ENCODE peak calls at places on chromosomes 6 and 20, in four cellular contexts. X is Peyer's patch, E is K562, Y is lower leg skin. K is an unnamed sample.

GRCh38 chr6:82875573-82876185 is 190.0 kb downstream of the UBE3D start:
- DNase-seq in X (no peak), E (peak), Y (no peak), K (no peak)

GRCh38 chr20:62391165-62392076 is 4.5 kb downstream of the RPS21 start:
- DNase-seq in Y (no peak), X (no peak), E (no peak), K (no peak)

GRCh38 chr20:54350415-54350814 is 125.0 kb upstream of the DOK5 start:
- DNase-seq in Y (no peak), X (no peak), E (no peak), K (no peak)

GRCh38 chr20:41386502-41387427 is 20.1 kb upstream of the EMILIN3 start:
- DNase-seq in Y (no peak), X (no peak), E (no peak), K (peak)

GRCh38 chr6:143068001-143068400 is 7.3 kb downstream of the AIG1 start:
- DNase-seq in E (no peak), Y (no peak), X (no peak), K (no peak)

GRCh38 chr20:49385471-49385870 is 97.0 kb downstream of the KCNB1 start:
- DNase-seq in E (peak), X (no peak), Y (no peak), K (no peak)

GRCh38 chr20:45904583-45905504 is 7.1 kb downstream of the PLTP start:
- DNase-seq in Y (no peak), X (no peak), E (no peak), K (no peak)

GRCh38 chr20:48329676-48330644 is 497.8 kb downstream of the PREX1 start:
- DNase-seq in E (peak), Y (no peak), X (no peak), K (no peak)

GRCh38 chr6:26197736-26198625 is 110.8 kb downstream of the HFE start:
- DNase-seq in Y (no peak), E (peak), X (peak), K (peak)

GRCh38 chr6:13539572-13539971 is 34.8 kb upstream of the SIRT5 start:
- DNase-seq in X (no peak), E (no peak), Y (no peak), K (no peak)

GRCh38 chr6:104698979-104699378 is 160.7 kb downstream of the HACE1 start:
- DNase-seq in Y (no peak), E (no peak), X (no peak), K (no peak)

GRCh38 chr20:62808211-62808865 is 3.7 kb downstream of the OGFR start:
- DNase-seq in X (peak), E (peak), Y (peak), K (peak)

GRCh38 chr6:107567643-107568042 is 77.7 kb downstream of the SOBP start:
- DNase-seq in X (no peak), Y (no peak), E (no peak), K (no peak)

GRCh38 chr20:51760905-51761544 is 7.2 kb downstream of the ATP9A start:
- DNase-seq in X (no peak), E (no peak), Y (no peak), K (no peak)

GRCh38 chr6:109397020-109397419 is 14.8 kb upstream of the CD164 start:
- DNase-seq in Y (peak), X (no peak), E (peak), K (no peak)

GRCh38 chr6:45812937-45813336 is 202.7 kb downstream of the CLIC5 start:
- DNase-seq in X (no peak), Y (no peak), E (no peak), K (no peak)

GRCh38 chr20:18907353-18907752 is 93.8 kb downstream of the SCP2D1 start:
- DNase-seq in E (no peak), Y (no peak), X (no peak), K (no peak)

GRCh38 chr6:50708664-50709365 is 4.5 kb upstream of the TFAP2D start:
- DNase-seq in Y (no peak), E (no peak), X (no peak), K (no peak)

GRCh38 chr6:128600397-128600951 is 80.1 kb upstream of the PTPRK start:
- DNase-seq in E (no peak), X (no peak), Y (no peak), K (no peak)

GRCh38 chr6:6881438-6882267 is 226.1 kb upstream of the RREB1 start:
- DNase-seq in E (no peak), X (no peak), Y (no peak), K (no peak)

GRCh38 chr6:26016326-26017275 is 54.0 kb downstream of the TRIM38 start:
- DNase-seq in X (no peak), Y (no peak), E (no peak), K (no peak)

GRCh38 chr20:4013041-4013440 is 2.3 kb downstream of the RNF24 start:
- DNase-seq in X (no peak), Y (no peak), E (no peak), K (no peak)

GRCh38 chr6:109834595-109835437 is 143.3 kb upstream of the GPR6 start:
- DNase-seq in E (no peak), X (no peak), Y (no peak), K (no peak)

GRCh38 chr20:47391276-47392010 is 34.9 kb upstream of the ZMYND8 start:
- DNase-seq in E (no peak), X (no peak), Y (no peak), K (no peak)

GRCh38 chr6:122322824-122323223 is 76.6 kb upstream of the HSF2 start:
- DNase-seq in Y (no peak), X (no peak), E (no peak), K (no peak)

GRCh38 chr6:120096861-120097260 is 747.3 kb upstream of the MAN1A1 start:
- DNase-seq in Y (no peak), X (no peak), E (peak), K (no peak)

GRCh38 chr20:44089987-44090674 is 96.9 kb downstream of the JPH2 start:
- DNase-seq in E (peak), Y (peak), X (no peak), K (no peak)

GRCh38 chr6:108557494-108558371 is 3.0 kb upstream of the FOXO3 start:
- DNase-seq in Y (peak), E (peak), X (peak), K (peak)

GRCh38 chr6:18155273-18155863 is at the start of gene KDM1B:
- DNase-seq in X (peak), E (peak), Y (no peak), K (peak)
- TF ChIP-seq POLR2A in X (peak), E (no peak), Y (no peak), K (peak)

GRCh38 chr6:10528170-10528981 is 7.2 kb downstream of the GCNT2 start:
- DNase-seq in Y (peak), E (no peak), X (peak), K (no peak)
- TF ChIP-seq POLR2A in Y (no peak), E (no peak), X (peak), K (no peak)

GRCh38 chr20:23532533-23532932 is 35.8 kb downstream of the CST9L start:
- DNase-seq in Y (no peak), X (no peak), E (no peak), K (no peak)
- TF ChIP-seq POLR2A in Y (no peak), X (no peak), E (no peak), K (no peak)

DNA sequence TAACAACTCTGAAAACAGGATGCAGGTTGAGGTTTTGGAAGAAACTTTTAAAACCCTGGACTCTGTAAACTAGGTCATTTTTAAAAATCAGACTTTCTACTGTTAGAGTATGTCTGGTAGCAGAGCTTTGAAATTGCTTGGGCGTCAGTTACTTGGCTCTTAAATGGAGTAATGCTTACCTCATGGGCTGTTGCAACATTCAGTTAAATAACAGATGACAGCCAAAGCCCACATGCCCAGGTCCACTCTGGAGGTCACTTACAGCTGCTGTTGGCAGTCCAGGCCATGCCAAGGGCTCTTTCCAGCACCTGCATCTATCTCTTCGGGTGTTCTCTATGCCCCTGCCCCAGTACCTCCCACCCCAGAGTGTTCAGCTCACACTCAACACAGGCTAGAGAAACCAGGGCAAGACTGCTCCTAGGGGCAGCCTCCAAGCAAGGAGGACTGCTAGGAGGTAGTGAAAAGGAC is 96.4 kb downstream of the BANF2 start:
- DNase-seq in E (no peak), X (no peak), Y (no peak), K (no peak)
- TF ChIP-seq POLR2A in E (no peak), X (no peak), Y (no peak), K (no peak)

DNA sequence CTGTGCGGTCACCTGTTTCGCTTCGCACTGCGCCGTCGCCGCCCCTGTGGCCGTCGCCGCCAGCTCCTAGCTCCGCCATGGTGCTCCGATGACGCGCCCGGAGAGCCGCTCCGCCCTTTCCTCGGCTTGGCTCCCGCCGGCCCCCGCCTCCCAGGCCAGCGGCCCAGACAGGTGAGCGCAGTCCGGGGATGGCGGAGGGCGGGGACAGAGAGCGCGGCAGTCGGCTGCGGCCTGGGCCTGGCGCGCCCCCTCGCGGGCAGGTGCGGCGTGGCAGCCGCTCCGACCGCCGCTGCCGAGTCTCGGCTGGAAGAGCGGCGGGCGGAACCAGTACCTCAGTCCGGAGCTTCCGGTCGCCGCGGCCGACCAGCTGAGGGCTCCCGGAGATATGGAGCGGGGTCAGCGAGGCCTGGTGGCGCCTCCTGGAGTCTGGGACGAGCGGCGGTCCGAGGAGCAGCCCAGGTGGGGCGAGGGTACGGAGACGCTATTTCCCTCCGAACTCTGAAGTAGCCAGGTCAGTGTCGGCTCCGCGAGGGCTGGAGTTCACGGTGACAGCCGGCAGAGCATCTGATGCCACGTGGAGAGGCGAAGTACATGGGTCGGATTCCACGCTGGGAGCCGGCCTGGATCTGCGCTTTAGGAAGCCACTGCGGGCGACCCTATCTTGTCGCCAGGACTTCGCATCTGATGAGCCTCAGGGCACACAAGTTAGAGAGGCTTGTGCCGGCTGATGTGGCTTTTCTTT is at the start of gene MAP7:
- DNase-seq in Y (peak), X (peak), E (peak), K (peak)
- TF ChIP-seq POLR2A in Y (no peak), X (no peak), E (no peak), K (no peak)

DNA sequence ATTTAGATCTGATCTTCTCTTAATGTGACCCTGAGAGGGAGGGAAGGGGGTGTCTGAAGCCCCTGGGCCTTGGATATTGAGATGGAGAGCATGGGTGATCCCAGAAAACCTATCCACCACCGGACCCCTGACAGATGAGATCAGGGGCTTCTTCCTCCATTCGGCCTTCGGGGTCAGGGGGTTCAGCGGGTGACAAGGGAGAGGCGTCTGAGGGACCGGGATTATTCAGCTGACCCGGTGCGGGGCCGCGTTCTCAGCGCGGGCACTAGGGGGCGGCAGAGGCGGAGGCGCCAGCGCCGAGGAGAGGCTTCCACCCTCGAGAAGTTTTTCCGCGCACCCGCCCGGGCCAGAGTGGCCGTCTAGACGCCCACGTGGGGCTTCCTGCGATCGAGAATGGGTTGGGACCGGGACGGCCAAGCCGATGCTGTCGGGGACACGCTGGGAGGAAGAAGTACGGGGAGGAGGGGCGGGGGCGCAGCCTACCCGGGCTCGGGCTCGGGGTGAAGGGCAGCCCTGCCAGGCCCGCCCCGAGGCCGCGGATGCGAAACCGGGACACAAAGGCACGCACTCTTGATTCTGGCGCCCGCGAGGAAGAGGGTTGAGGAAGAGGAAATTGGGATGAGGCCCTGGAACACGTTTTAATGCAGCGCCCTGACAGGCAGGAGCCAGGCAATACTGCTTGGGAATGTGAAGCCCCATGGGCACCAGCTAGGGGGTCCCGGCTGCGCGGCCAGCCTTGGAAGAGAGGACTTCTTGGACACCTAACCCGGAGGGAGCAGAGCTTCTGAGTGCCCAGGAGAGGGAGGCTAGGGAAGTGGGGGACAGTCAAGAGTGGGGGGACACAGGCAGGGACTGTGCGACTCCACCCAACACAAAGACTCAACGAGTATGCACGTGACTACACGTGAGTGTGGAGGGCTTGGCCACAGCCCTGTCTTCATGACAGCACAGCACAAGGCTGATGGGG is 30.6 kb downstream of the COL11A2 start:
- DNase-seq in X (peak), Y (peak), E (peak), K (peak)
- TF ChIP-seq POLR2A in X (no peak), Y (no peak), E (peak), K (no peak)

GRCh38 chr6:28107506-28107905 is 16.9 kb upstream of the ZSCAN16 start:
- DNase-seq in Y (no peak), X (no peak), E (no peak), K (no peak)

GRCh38 chr6:28105286-28105685 is 19.1 kb upstream of the ZSCAN16 start:
- DNase-seq in X (no peak), Y (no peak), E (peak), K (no peak)

GRCh38 chr6:28104392-28105250 is 19.8 kb upstream of the ZSCAN16 start:
- DNase-seq in E (peak), X (peak), Y (peak), K (peak)
- TF ChIP-seq POLR2A in E (peak), X (peak), Y (no peak), K (no peak)

DNA sequence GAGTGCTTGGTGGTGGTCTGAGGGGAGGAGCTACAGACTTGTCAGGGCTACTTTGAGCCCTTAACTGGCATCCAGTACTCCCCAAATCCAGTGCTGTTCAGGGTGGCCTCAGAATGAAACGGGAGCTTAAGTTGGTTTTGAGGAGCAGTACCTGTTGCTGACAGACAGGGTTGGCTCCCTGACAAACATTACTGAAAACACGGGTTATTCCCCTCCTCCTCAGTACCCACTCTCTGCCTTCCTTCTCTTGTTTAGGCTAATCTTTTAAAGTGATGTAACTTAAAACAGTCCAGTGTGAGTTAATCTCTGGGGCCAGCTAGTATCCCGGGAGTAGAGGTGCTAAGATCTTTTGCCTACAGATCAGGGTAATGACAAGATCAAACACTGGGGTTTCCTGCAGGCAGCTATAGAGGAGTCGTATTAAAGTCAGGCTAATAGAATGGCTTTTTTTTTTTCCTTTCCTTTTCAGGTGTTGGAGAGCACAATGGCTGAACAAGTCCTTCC is 3.7 kb downstream of the TNFAIP3 start:
- DNase-seq in X (no peak), Y (no peak), E (no peak), K (no peak)
- TF ChIP-seq POLR2A in X (no peak), Y (no peak), E (no peak), K (no peak)

GRCh38 chr20:57397004-57397692 is 6.0 kb downstream of the RBM38 start:
- DNase-seq in E (no peak), Y (no peak), X (no peak), K (peak)
- TF ChIP-seq POLR2A in E (no peak), Y (no peak), X (no peak), K (no peak)

DNA sequence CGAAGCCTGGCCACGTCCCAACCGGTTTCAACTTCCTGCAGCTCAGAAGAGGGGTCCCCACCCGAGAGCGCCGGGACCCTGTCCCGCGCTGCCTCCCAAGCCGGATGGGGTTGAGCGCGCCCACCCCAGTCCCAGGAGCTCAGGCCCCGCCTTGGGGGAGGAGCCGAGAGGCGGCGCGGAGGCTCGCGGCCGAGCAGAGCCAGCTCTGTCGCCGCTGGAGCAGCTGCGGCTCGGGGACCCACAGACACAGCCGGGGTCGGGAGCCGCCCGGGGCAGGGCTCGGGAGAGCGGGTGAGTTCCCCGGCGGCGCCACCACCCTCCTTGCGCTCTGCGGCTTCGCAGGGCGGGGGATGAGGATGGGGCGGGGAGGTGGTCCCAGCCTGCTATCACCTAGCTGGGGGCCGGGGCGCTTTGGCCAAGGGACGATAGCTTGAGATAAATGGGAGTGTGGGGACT is at the start of gene PPP1R16B:
- DNase-seq in E (peak), Y (peak), X (peak), K (peak)
- TF ChIP-seq POLR2A in E (peak), Y (no peak), X (peak), K (no peak)